ENCODE peak calls at places on chromosomes 6 and 20, in nine cellular contexts. B is NCI-H1694; J is NK-92 treated with Interleukin-12 subunit alpha and Interleukin-12 subunit beta, amount 100 ng/mL, for 24 hours; K is T-cell; P is left cardiac atrium; Z is fibroblast of villous mesenchyme; F is HTR-8/SVneo; W is stimulated activated CD4-positive, alpha-beta T cell treated with anti-CD3 and anti-CD28 coated beads, Interleukin-1b, Interleukin-23, amount 100 ng/mL, for 1 hour; V is cerebellum. E is an unnamed sample.

GRCh38 chr20:17646901-17647301 is 35.1 kb downstream of the RRBP1 start:
- DNase-seq in B (no peak), J (no peak), K (no peak), P (peak; percentile 21), Z (no peak), F (no peak), W (no peak), V (no peak), E (no peak)

GRCh38 chr6:163950159-163950558 is 535.6 kb downstream of the QKI start:
- DNase-seq in B (no peak), J (no peak), K (no peak), P (no peak), Z (no peak), F (no peak), W (no peak), V (no peak), E (no peak)

GRCh38 chr6:30988209-30988825 is 4.8 kb downstream of the MUC21 start:
- DNase-seq in B (no peak), J (no peak), K (no peak), P (no peak), Z (no peak), F (no peak), W (no peak), V (no peak), E (no peak)

GRCh38 chr20:43379239-43379917 is 78.3 kb upstream of the SRSF6 start:
- DNase-seq in B (no peak), J (no peak), K (no peak), P (no peak), Z (peak; percentile 42), F (no peak), W (no peak), V (no peak), E (no peak)

GRCh38 chr6:5507056-5507722 is 245.9 kb downstream of the FARS2 start:
- DNase-seq in B (no peak), J (no peak), K (no peak), P (no peak), Z (no peak), F (no peak), W (no peak), V (no peak), E (no peak)

GRCh38 chr6:20916081-20916480 is 381.8 kb downstream of the CDKAL1 start:
- DNase-seq in B (no peak), J (no peak), K (no peak), P (no peak), Z (no peak), F (no peak), W (no peak), V (no peak), E (no peak)

GRCh38 chr6:114952229-114952628 is 609.4 kb upstream of the HS3ST5 start:
- DNase-seq in B (no peak), J (no peak), K (no peak), P (no peak), Z (no peak), F (no peak), W (no peak), V (no peak), E (no peak)

GRCh38 chr20:11172881-11173280 is 499.1 kb upstream of the JAG1 start:
- DNase-seq in B (no peak), J (no peak), K (no peak), P (no peak), Z (no peak), F (no peak), W (no peak), V (no peak), E (no peak)

GRCh38 chr6:70381436-70381786 is 31.9 kb upstream of the FAM135A start:
- DNase-seq in B (no peak), J (no peak), K (no peak), P (no peak), Z (no peak), F (no peak), W (no peak), V (no peak), E (no peak)

GRCh38 chr6:108353853-108354252 is 59.0 kb downstream of the AFG1L start:
- DNase-seq in B (no peak), J (no peak), K (no peak), P (no peak), Z (no peak), F (peak; percentile 8), W (no peak), V (no peak), E (no peak)

GRCh38 chr6:33987531-33988021 is 158.3 kb downstream of the GRM4 start:
- DNase-seq in B (no peak), J (no peak), K (no peak), P (no peak), Z (no peak), F (no peak), W (no peak), V (no peak), E (no peak)

GRCh38 chr6:3147914-3148757 is 9.2 kb downstream of the TUBB2A start:
- DNase-seq in B (no peak), J (no peak), K (no peak), P (no peak), Z (no peak), F (no peak), W (no peak), V (no peak), E (no peak)

GRCh38 chr6:42142118-42142835 is at the start of gene C6orf132:
- DNase-seq in B (no peak), J (no peak), K (no peak), P (peak; percentile 42), Z (no peak), F (peak; percentile 63), W (no peak), V (no peak), E (no peak)

GRCh38 chr6:119742188-119742803 is 392.7 kb upstream of the MAN1A1 start:
- DNase-seq in B (peak; percentile 10), J (peak; percentile 44), K (no peak), P (peak; percentile 54), Z (peak; percentile 53), F (peak; percentile 21), W (peak; percentile 26), V (peak; percentile 20), E (peak; percentile 20)

GRCh38 chr6:33980176-33980805 is 165.6 kb downstream of the GRM4 start:
- DNase-seq in B (no peak), J (no peak), K (no peak), P (no peak), Z (no peak), F (no peak), W (no peak), V (no peak), E (no peak)

GRCh38 chr20:9235518-9235917 is 166.6 kb downstream of the PLCB4 start:
- DNase-seq in B (no peak), J (no peak), K (no peak), P (no peak), Z (peak; percentile 33), F (peak; percentile 23), W (no peak), V (no peak), E (no peak)

GRCh38 chr6:148324297-148325007 is 18.2 kb upstream of the SASH1 start:
- DNase-seq in B (no peak), J (no peak), K (no peak), P (no peak), Z (no peak), F (no peak), W (no peak), V (no peak), E (no peak)

GRCh38 chr6:35259946-35260626 is 551 bp downstream of the ZNF76 start:
- DNase-seq in B (peak; percentile 27), J (peak; percentile 85), K (peak; percentile 73), P (peak; percentile 84), Z (peak; percentile 47), F (peak; percentile 63), W (peak; percentile 53), V (peak; percentile 51), E (peak; percentile 58)

GRCh38 chr6:161446296-161446925 is 172.6 kb upstream of the AGPAT4 start:
- DNase-seq in B (no peak), J (no peak), K (no peak), P (no peak), Z (no peak), F (no peak), W (no peak), V (no peak), E (no peak)

GRCh38 chr6:137363805-137364138 is 130.4 kb downstream of the OLIG3 start:
- DNase-seq in B (no peak), J (no peak), K (no peak), P (no peak), Z (no peak), F (no peak), W (no peak), V (no peak), E (no peak)

GRCh38 chr6:162109466-162110040 is 618.0 kb downstream of the PRKN start:
- DNase-seq in B (no peak), J (no peak), K (no peak), P (no peak), Z (no peak), F (no peak), W (no peak), V (no peak), E (no peak)

GRCh38 chr20:62824476-62825287 is 7.8 kb downstream of the COL9A3 start:
- DNase-seq in B (peak; percentile 11), J (no peak), K (peak; percentile 32), P (no peak), Z (peak; percentile 42), F (peak; percentile 77), W (no peak), V (no peak), E (no peak)

GRCh38 chr6:168035098-168035660 is 37.7 kb downstream of the KIF25 start:
- DNase-seq in B (peak; percentile 6), J (no peak), K (no peak), P (peak; percentile 78), Z (peak; percentile 86), F (peak; percentile 39), W (no peak), V (no peak), E (no peak)

GRCh38 chr6:162177733-162178132 is 549.8 kb downstream of the PRKN start:
- DNase-seq in B (no peak), J (no peak), K (no peak), P (no peak), Z (no peak), F (peak; percentile 1), W (no peak), V (peak; percentile 13), E (peak; percentile 33)

GRCh38 chr6:147322299-147323162 is 118.3 kb downstream of the STXBP5 start:
- DNase-seq in B (no peak), J (no peak), K (no peak), P (no peak), Z (peak; percentile 80), F (no peak), W (no peak), V (no peak), E (no peak)

GRCh38 chr6:125285936-125286335 is 15.8 kb downstream of the HDDC2 start:
- DNase-seq in B (no peak), J (no peak), K (no peak), P (no peak), Z (peak; percentile 49), F (no peak), W (no peak), V (no peak), E (no peak)

GRCh38 chr6:52877168-52877567 is 32.3 kb downstream of the GSTA3 start:
- DNase-seq in B (no peak), J (no peak), K (no peak), P (no peak), Z (peak; percentile 91), F (peak; percentile 33), W (no peak), V (no peak), E (no peak)

GRCh38 chr20:12700701-12701100 is 308.1 kb upstream of the SPTLC3 start:
- DNase-seq in B (no peak), J (no peak), K (no peak), P (no peak), Z (no peak), F (no peak), W (no peak), V (no peak), E (no peak)

GRCh38 chr6:34627296-34627695 is 69.3 kb downstream of the ILRUN start:
- DNase-seq in B (no peak), J (no peak), K (no peak), P (no peak), Z (no peak), F (no peak), W (no peak), V (no peak), E (no peak)

GRCh38 chr20:23988561-23988960 is at the start of gene GGTLC1:
- DNase-seq in B (no peak), J (no peak), K (no peak), P (no peak), Z (no peak), F (no peak), W (no peak), V (no peak), E (no peak)

GRCh38 chr6:15063253-15063853 is 182.5 kb upstream of the JARID2 start:
- DNase-seq in B (no peak), J (no peak), K (no peak), P (peak; percentile 43), Z (peak; percentile 12), F (no peak), W (no peak), V (no peak), E (no peak)

E was measured in hippocampal formation.